ENCODE peak calls at places on chromosomes 3 and 15, in nine cellular contexts. A is foreskin melanocyte; B is GM06990; Z is stimulated activated CD8-positive, alpha-beta memory T cell treated with anti-CD3 and anti-CD28 coated beads, Interleukin-2, amount 100 ng/mL, for 1 hour; R is activated T-cell treated with anti-CD3 and anti-CD28 coated beads, Interleukin-2, amount 50 U/mL, for 1 hour; S is ACHN; I is NCI-H748 treated with DMSO at 0.1 percent for 48 hours; T is foreskin keratinocyte; O is NCI-H1092. J is an unnamed sample.

GRCh38 chr3:50297896-50298725 is 1.1 kb downstream of the HYAL3 start:
- DNase-seq in S (no peak), R (no peak), I (no peak), B (no peak), O (no peak), T (no peak), Z (no peak), A (no peak), J (no peak)

GRCh38 chr3:191753186-191753585 is 292.2 kb downstream of the PYDC2 start:
- DNase-seq in T (peak; percentile 55), O (no peak), S (no peak), R (no peak), I (no peak), A (no peak), B (no peak), Z (no peak), J (peak; percentile 36)

GRCh38 chr15:49135342-49135857 is 20.0 kb downstream of the COPS2 start:
- DNase-seq in Z (no peak), A (no peak), B (no peak), R (no peak), T (no peak), S (peak; percentile 45), I (no peak), O (no peak), J (no peak)

GRCh38 chr3:39707314-39707909 is 102.0 kb upstream of the MYRIP start:
- DNase-seq in S (peak; percentile 38), Z (no peak), R (no peak), I (no peak), B (no peak), A (peak; percentile 18), O (no peak), T (peak; percentile 23), J (no peak)

GRCh38 chr3:5304789-5305680 is 117.5 kb downstream of the EDEM1 start:
- DNase-seq in T (peak; percentile 60), S (peak; percentile 43), Z (no peak), O (no peak), B (peak; percentile 9), R (no peak), A (peak; percentile 91), I (no peak), J (peak; percentile 48)

GRCh38 chr3:53940651-53941050 is 49.0 kb upstream of the SELENOK start:
- DNase-seq in B (no peak), I (no peak), Z (no peak), T (no peak), R (no peak), A (no peak), S (no peak), O (no peak), J (no peak)

GRCh38 chr3:71130516-71131384 is 452.8 kb downstream of the FOXP1 start:
- DNase-seq in Z (peak; percentile 55), O (peak; percentile 70), T (peak; percentile 47), R (peak; percentile 68), S (peak; percentile 66), A (peak; percentile 64), I (peak; percentile 67), B (no peak), J (peak; percentile 59)

GRCh38 chr3:168047190-168047795 is 48.4 kb downstream of the GOLIM4 start:
- DNase-seq in I (peak; percentile 33), T (peak; percentile 70), A (peak; percentile 71), R (no peak), Z (no peak), O (peak; percentile 75), S (peak; percentile 83), B (peak; percentile 26), J (peak; percentile 73)

GRCh38 chr3:88960019-88960418 is 147.4 kb upstream of the EPHA3 start:
- DNase-seq in O (no peak), B (no peak), S (no peak), T (no peak), A (no peak), I (no peak), Z (no peak), R (no peak), J (no peak)

GRCh38 chr15:93146196-93146595 is 57.2 kb upstream of the RGMA start:
- DNase-seq in S (no peak), B (no peak), I (no peak), T (no peak), A (no peak), Z (no peak), R (no peak), O (no peak), J (no peak)

GRCh38 chr3:120816728-120817127 is 74.2 kb downstream of the GTF2E1 start:
- DNase-seq in O (no peak), A (no peak), Z (no peak), S (no peak), B (no peak), T (no peak), R (no peak), I (no peak), J (no peak)

GRCh38 chr3:105806361-105806760 is 62.5 kb downstream of the CBLB start:
- DNase-seq in Z (no peak), I (no peak), S (peak; percentile 30), B (peak; percentile 26), T (no peak), A (peak; percentile 87), O (no peak), R (no peak), J (peak; percentile 64)

GRCh38 chr3:50417637-50418033 is 58.3 kb upstream of the TMEM115 start:
- DNase-seq in R (no peak), O (no peak), I (no peak), A (no peak), T (peak; percentile 15), S (no peak), B (no peak), Z (no peak), J (no peak)

GRCh38 chr3:48403533-48404439 is 26.1 kb downstream of the PLXNB1 start:
- DNase-seq in O (no peak), S (no peak), Z (no peak), I (no peak), A (no peak), B (no peak), T (no peak), R (peak; percentile 5), J (no peak)

GRCh38 chr3:100407977-100408532 is 6.7 kb downstream of the LNP1 start:
- DNase-seq in A (peak; percentile 90), T (no peak), Z (no peak), I (no peak), O (no peak), S (no peak), B (no peak), R (no peak), J (no peak)

GRCh38 chr15:64507845-64508244 is 47.5 kb downstream of the ZNF609 start:
- DNase-seq in O (no peak), S (no peak), B (no peak), R (no peak), Z (no peak), T (no peak), A (no peak), I (no peak), J (no peak)

GRCh38 chr3:101039285-101039684 is 46.1 kb upstream of the ABI3BP start:
- DNase-seq in S (peak; percentile 5), I (no peak), R (no peak), A (no peak), B (no peak), O (no peak), T (peak; percentile 64), Z (no peak), J (peak; percentile 28)

GRCh38 chr3:120182613-120183524 is 88.6 kb upstream of the GSK3B start:
- DNase-seq in O (no peak), Z (no peak), B (no peak), R (no peak), T (peak; percentile 70), A (no peak), S (peak; percentile 50), I (no peak), J (peak; percentile 60)

GRCh38 chr15:68310178-68310810 is 32.7 kb downstream of the FEM1B start:
- DNase-seq in Z (no peak), I (no peak), R (peak; percentile 5), T (no peak), A (no peak), O (no peak), B (no peak), S (no peak), J (no peak)

GRCh38 chr15:82828064-82828463 is 18.6 kb downstream of the WHAMM start:
- DNase-seq in A (no peak), T (no peak), Z (no peak), B (no peak), S (peak; percentile 80), R (no peak), O (no peak), I (no peak), J (no peak)

GRCh38 chr15:40046721-40047412 is 7.9 kb upstream of the SRP14 start:
- DNase-seq in A (no peak), R (no peak), B (no peak), I (no peak), Z (no peak), O (no peak), T (peak; percentile 81), S (peak; percentile 76), J (peak; percentile 88)

GRCh38 chr3:194756460-194757355 is 71.0 kb downstream of the FAM43A start:
- DNase-seq in Z (no peak), A (no peak), O (no peak), T (no peak), B (no peak), S (no peak), I (no peak), R (no peak), J (no peak)